ENCODE peak calls at places on chromosomes 1 and 21, in ten cellular contexts. V is heart right ventricle, N is neural progenitor cell, B is AG09309, Q is left ventricle myocardium inferior, O is HL-60, S is fibroblast of lung, A is kidney, M is foreskin fibroblast, X is dorsolateral prefrontal cortex. H is an unnamed sample.

GRCh38 chr1:155127105-155127671 is 488 bp upstream of the EFNA1 start:
- DNase-seq in V (peak), N (peak), B (no peak), Q (peak), O (no peak), S (peak), A (peak), M (peak), X (peak), H (peak)

GRCh38 chr1:243974451-243975292 is 76.4 kb upstream of the ZBTB18 start:
- DNase-seq in V (no peak), N (peak), B (no peak), Q (no peak), O (no peak), S (peak), A (no peak), M (no peak), X (no peak), H (no peak)

GRCh38 chr1:154346276-154346914 is 21.1 kb downstream of the ATP8B2 start:
- DNase-seq in V (no peak), N (no peak), B (no peak), Q (no peak), O (peak), S (no peak), A (no peak), M (no peak), X (no peak), H (no peak)

GRCh38 chr21:43758811-43759210 is 17.3 kb downstream of the CSTB start:
- DNase-seq in V (no peak), N (no peak), B (no peak), Q (no peak), O (no peak), S (no peak), A (no peak), M (no peak), X (no peak), H (no peak)

GRCh38 chr1:64965239-64966157 is 851 bp downstream of the JAK1 start:
- DNase-seq in V (peak), N (peak), B (no peak), Q (peak), O (peak), S (peak), A (peak), M (peak), X (peak), H (peak)

GRCh38 chr1:47780469-47780995 is 216.7 kb downstream of the TRABD2B start:
- DNase-seq in V (no peak), N (no peak), B (no peak), Q (no peak), O (no peak), S (no peak), A (no peak), M (no peak), X (no peak), H (no peak)

GRCh38 chr1:12617901-12618660 is at the start of gene DHRS3:
- DNase-seq in V (peak), N (peak), B (peak), Q (peak), O (no peak), S (peak), A (peak), M (peak), X (peak), H (peak)

GRCh38 chr1:3556336-3556735 is 55.0 kb downstream of the MEGF6 start:
- DNase-seq in V (no peak), N (no peak), B (no peak), Q (no peak), O (no peak), S (no peak), A (no peak), M (no peak), X (no peak), H (no peak)

GRCh38 chr1:43067856-43068751 is 104.0 kb downstream of the EBNA1BP2 start:
- DNase-seq in V (no peak), N (peak), B (no peak), Q (no peak), O (no peak), S (peak), A (no peak), M (no peak), X (no peak), H (no peak)

GRCh38 chr1:21750841-21751240 is 32.1 kb downstream of the USP48 start:
- DNase-seq in V (no peak), N (no peak), B (no peak), Q (no peak), O (no peak), S (no peak), A (no peak), M (no peak), X (no peak), H (no peak)

GRCh38 chr1:17233675-17234074 is 15.2 kb upstream of the PADI3 start:
- DNase-seq in V (no peak), N (no peak), B (peak), Q (peak), O (no peak), S (peak), A (peak), M (peak), X (peak), H (peak)

GRCh38 chr1:210918893-210919292 is 215.1 kb downstream of the KCNH1 start:
- DNase-seq in V (no peak), N (no peak), B (no peak), Q (no peak), O (no peak), S (no peak), A (no peak), M (no peak), X (no peak), H (no peak)

GRCh38 chr1:101122452-101123166 is 97.0 kb upstream of the DPH5 start:
- DNase-seq in V (no peak), N (no peak), B (no peak), Q (no peak), O (no peak), S (peak), A (no peak), M (no peak), X (no peak), H (no peak)

GRCh38 chr1:93255222-93256079 is 74.9 kb downstream of the CCDC18 start:
- DNase-seq in V (no peak), N (no peak), B (peak), Q (no peak), O (no peak), S (peak), A (no peak), M (peak), X (no peak), H (no peak)

GRCh38 chr1:169550294-169550693 is 36.0 kb downstream of the F5 start:
- DNase-seq in V (no peak), N (peak), B (no peak), Q (no peak), O (peak), S (peak), A (no peak), M (peak), X (no peak), H (no peak)

GRCh38 chr1:219506337-219506944 is 106.5 kb downstream of the ZC3H11B start:
- DNase-seq in V (no peak), N (no peak), B (no peak), Q (no peak), O (no peak), S (no peak), A (no peak), M (no peak), X (no peak), H (no peak)

GRCh38 chr1:111904478-111905218 is 84.8 kb downstream of the KCND3 start:
- DNase-seq in V (peak), N (peak), B (no peak), Q (peak), O (no peak), S (peak), A (no peak), M (peak), X (peak), H (no peak)

GRCh38 chr1:4174291-4175200 is 274.5 kb upstream of the C1orf174 start:
- DNase-seq in V (no peak), N (no peak), B (no peak), Q (no peak), O (no peak), S (no peak), A (no peak), M (no peak), X (peak), H (no peak)

GRCh38 chr1:115838805-115839705 is 1.9 kb downstream of the NHLH2 start:
- DNase-seq in V (peak), N (peak), B (no peak), Q (no peak), O (no peak), S (peak), A (peak), M (peak), X (no peak), H (peak)

GRCh38 chr1:202565890-202566289 is 144.4 kb downstream of the SYT2 start:
- DNase-seq in V (no peak), N (no peak), B (no peak), Q (no peak), O (no peak), S (no peak), A (no peak), M (no peak), X (no peak), H (no peak)

GRCh38 chr1:32249831-32250525 is 1.1 kb upstream of the LCK start:
- DNase-seq in V (peak), N (no peak), B (no peak), Q (peak), O (peak), S (peak), A (peak), M (no peak), X (no peak), H (peak)

GRCh38 chr1:192140382-192140781 is 17.9 kb upstream of the RGS18 start:
- DNase-seq in V (no peak), N (no peak), B (no peak), Q (no peak), O (no peak), S (no peak), A (no peak), M (no peak), X (no peak), H (no peak)

DNA sequence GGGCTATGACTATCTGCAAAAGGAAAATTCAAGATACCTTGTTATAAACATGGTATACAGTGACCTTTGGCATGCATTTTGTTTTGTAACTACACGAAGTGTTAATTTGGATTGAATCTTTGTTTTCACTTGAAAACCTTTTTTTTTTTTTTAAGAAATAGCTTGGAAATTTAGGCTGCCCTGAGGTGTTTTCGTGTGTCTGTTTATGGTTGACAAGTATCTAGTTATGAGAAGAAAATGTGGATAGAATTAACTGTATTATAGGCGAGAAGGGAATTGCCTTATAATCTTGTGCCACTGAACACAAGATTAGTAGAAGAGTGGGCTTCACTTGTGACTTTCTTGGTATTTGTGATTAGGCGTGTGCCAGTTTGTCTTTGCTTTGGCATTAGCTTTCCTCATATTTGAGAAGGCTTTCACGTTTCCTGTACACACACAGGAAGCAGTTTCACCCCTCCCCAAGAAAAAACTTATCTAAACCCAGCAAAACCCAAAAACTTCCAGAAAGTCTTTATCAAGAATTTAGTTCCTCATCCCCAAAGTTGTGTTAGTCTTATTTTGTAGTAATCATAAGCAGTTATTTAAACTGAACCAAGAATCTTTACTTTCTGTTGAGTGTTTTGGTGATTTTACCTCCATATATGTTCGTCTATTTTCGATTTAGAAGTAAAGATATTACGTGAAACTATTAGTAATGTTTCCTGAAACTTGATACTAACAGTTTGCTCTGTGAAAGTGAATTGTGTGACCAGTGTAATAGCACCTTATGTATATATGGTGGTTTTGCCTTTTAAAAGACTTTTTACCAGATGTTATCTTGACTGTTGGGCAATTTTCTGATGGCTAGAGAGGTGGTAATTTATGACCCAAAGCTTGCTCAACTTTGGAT is 3.8 kb downstream of the DYRK1A start:
- DNase-seq in V (no peak), N (no peak), B (no peak), Q (no peak), O (no peak), S (peak), A (no peak), M (peak), X (no peak), H (no peak)
- H3K4me3 ChIP-seq in V (peak), N (peak), B (no peak), Q (peak), O (peak), S (peak), A (peak), M (peak), X (peak), H (peak)

GRCh38 chr1:241847796-241848668 is at the start of gene EXO1:
- DNase-seq in V (peak), N (peak), B (peak), Q (peak), O (peak), S (peak), A (peak), M (peak), X (peak), H (peak)
- TF ChIP-seq CTCF in V (peak), N (peak), B (peak), Q (peak), O (no peak), S (peak), A (peak), M (peak), X (peak), H (peak)

GRCh38 chr1:6259491-6260362 is 1.2 kb downstream of the GPR153 start:
- DNase-seq in V (peak), N (peak), B (no peak), Q (peak), O (peak), S (peak), A (peak), M (peak), X (peak), H (peak)

GRCh38 chr1:6261615-6261995 is 707 bp upstream of the GPR153 start:
- DNase-seq in V (no peak), N (peak), B (no peak), Q (no peak), O (no peak), S (no peak), A (no peak), M (no peak), X (no peak), H (no peak)

GRCh38 chr1:6260961-6261614 is at the start of gene GPR153:
- DNase-seq in V (peak), N (peak), B (no peak), Q (peak), O (no peak), S (peak), A (no peak), M (no peak), X (no peak), H (no peak)

GRCh38 chr1:6258675-6259074 is 2.2 kb downstream of the GPR153 start:
- DNase-seq in V (no peak), N (no peak), B (no peak), Q (no peak), O (no peak), S (no peak), A (no peak), M (no peak), X (no peak), H (no peak)

DNA sequence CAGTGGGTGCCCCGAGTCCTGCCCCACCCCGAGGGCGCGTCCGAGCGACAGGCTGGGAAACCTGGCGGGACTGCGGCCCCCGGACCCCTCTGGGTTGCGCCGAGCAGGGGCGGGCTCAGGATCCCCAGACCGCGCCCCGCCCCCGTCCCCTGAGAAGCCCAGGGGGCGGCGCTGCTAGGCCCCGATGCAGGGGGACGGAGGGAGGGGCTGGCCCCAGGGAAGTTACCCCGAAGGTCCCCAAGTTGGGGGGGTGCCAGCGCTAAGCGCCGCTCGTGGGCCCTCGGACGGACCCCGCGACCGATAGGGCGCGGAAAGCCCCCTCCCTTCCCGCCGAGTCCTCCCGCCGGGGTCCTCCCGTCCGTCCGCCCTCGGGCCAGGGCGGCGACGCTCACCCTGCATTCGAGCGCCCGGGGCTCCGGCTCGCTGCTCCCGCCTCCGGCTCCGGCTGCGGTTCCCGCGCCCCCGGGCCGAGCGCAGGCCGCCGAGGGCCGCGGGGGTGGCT is 414 bp downstream of the GPR153 start:
- DNase-seq in V (peak), N (peak), B (no peak), Q (peak), O (no peak), S (no peak), A (no peak), M (no peak), X (no peak), H (peak)
- H3K4me3 ChIP-seq in V (peak), N (peak), B (peak), Q (peak), O (peak), S (peak), A (peak), M (peak), X (peak), H (peak)

GRCh38 chr1:2515763-2516080 is 10.7 kb downstream of the PANK4 start:
- DNase-seq in V (no peak), N (no peak), B (no peak), Q (no peak), O (no peak), S (no peak), A (no peak), M (no peak), X (no peak), H (no peak)

GRCh38 chr1:2516124-2516523 is 10.3 kb downstream of the PANK4 start:
- DNase-seq in V (no peak), N (no peak), B (no peak), Q (no peak), O (no peak), S (no peak), A (no peak), M (no peak), X (no peak), H (no peak)

GRCh38 chr1:2516946-2517345 is 9.4 kb downstream of the PANK4 start:
- DNase-seq in V (no peak), N (no peak), B (no peak), Q (no peak), O (no peak), S (no peak), A (no peak), M (no peak), X (no peak), H (no peak)

GRCh38 chr1:2513939-2514650 is 12.3 kb downstream of the PANK4 start:
- DNase-seq in V (no peak), N (no peak), B (no peak), Q (no peak), O (no peak), S (no peak), A (no peak), M (no peak), X (no peak), H (no peak)

GRCh38 chr1:2514863-2515762 is 11.3 kb downstream of the PANK4 start:
- DNase-seq in V (no peak), N (no peak), B (no peak), Q (no peak), O (no peak), S (no peak), A (no peak), M (no peak), X (no peak), H (no peak)
- TF ChIP-seq CTCF in V (no peak), N (peak), B (peak), Q (no peak), O (no peak), S (no peak), A (no peak), M (no peak), X (no peak), H (no peak)

DNA sequence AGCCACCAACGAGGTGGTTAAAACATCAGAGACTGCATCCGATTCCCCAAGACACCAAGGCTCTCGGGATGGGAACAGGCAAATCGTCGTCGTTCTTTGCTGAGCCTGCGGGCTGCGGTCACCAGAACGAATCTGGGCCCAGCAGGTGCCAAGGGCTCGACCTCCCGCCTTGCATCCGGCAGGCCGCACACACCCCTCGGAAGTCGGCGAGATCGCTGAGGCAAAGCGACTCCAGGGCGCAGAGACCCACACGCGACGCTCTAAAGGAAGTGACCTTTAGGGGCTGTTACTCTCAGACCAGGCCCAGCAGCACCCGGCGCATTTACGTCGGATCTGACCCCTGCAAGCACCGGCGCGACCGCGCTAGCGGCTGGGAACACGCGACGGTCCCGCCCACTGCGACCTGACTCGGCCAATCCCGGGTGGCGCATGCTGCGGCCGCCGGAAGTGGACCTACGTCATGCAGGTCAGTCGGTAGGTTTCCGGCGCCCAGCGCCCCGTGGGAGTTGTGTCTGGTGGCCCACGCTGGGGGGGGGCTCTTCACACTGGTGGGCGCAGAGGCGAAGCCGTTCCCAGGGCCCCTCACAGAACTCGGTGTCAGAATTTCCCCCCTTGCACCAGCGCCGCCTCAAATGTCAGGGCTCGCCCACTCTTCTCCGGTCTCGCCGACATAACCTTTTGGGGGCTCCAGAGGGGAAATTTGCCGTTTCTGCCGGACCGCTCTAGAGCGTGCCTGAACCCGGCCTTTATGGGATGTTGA is 7.5 kb upstream of the PARK7 start:
- DNase-seq in V (peak), N (no peak), B (peak), Q (peak), O (peak), S (peak), A (peak), M (peak), X (peak), H (peak)
- H3K4me3 ChIP-seq in V (peak), N (no peak), B (peak), Q (peak), O (peak), S (peak), A (peak), M (peak), X (peak), H (peak)

DNA sequence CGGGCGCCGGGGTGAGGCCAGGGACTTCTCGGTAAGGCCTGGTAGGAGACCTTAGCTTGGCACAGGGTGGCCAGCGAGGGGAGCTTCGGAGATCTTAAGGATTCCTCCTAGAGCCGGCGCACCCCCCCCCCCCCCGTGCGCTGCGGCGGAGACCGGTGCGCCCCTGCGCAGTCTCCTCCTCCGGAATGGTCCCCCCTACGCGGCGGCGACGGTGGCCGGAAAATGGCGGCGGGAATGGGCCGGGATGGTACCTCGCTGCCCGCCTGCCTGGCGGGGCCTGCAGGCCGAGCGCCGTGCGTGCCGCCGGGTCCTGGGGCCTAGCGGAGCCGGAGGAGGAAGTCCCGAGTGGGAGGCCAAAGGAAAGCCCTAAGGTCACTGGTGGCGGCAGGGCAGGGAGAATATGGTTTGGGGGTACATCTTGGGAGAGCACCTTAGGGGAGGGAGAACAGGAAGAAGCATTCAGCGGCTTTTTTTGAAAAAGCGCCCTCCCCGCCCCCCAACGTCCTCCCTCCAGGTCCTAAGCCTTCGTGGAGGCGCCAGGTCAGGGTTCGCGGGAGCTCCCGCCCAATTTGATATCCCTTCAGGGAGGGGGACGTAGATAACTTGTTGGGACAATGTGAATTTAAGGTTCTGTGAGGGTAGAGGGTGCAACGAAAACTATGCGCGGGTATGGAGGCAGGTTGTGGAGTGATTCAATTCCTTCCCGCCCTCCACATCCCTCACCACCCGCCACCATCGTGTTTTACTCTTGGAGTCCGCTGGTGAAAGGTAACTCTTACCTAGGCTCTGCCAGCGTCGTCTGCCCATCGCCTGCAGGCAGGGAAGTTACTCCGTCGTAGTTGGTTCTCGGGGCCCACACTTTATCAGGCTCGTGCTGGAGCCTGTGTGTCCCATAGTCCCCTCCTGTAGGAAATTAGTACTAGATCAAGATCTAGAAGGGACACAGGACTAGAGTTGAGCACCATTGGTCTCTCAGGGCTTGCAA is 552 bp downstream of the SRRM1 start:
- DNase-seq in V (no peak), N (peak), B (no peak), Q (no peak), O (peak), S (peak), A (peak), M (no peak), X (no peak), H (no peak)
- TF ChIP-seq CTCF in V (no peak), N (no peak), B (no peak), Q (no peak), O (no peak), S (no peak), A (no peak), M (no peak), X (no peak), H (no peak)

H was measured in psoas muscle.